ENCODE peak calls at places on chromosomes 7 and 10, in five cellular contexts. H is neural progenitor cell, O is T-helper 1 cell, D is astrocyte of the spinal cord, U is cortex of kidney. R is an unnamed sample.

GRCh38 chr7:74272305-74273038 is 16.7 kb upstream of the CLIP2 start:
- DNase-seq in U (no peak), O (peak), D (peak), H (no peak), R (peak)

GRCh38 chr10:120186506-120186905 is 270.5 kb upstream of the PLPP4 start:
- DNase-seq in H (no peak), O (no peak), U (no peak), D (no peak), R (no peak)

GRCh38 chr10:32271617-32272016 is 75.3 kb downstream of the EPC1 start:
- DNase-seq in O (no peak), D (peak), H (no peak), U (no peak), R (no peak)

GRCh38 chr7:1725766-1726630 is 55.9 kb downstream of the ELFN1 start:
- DNase-seq in O (no peak), H (no peak), D (no peak), U (no peak), R (no peak)

GRCh38 chr7:14309432-14309831 is 320.0 kb upstream of the ETV1 start:
- DNase-seq in O (no peak), H (no peak), D (no peak), U (no peak), R (no peak)

GRCh38 chr10:101602767-101603398 is 14.8 kb downstream of the DPCD start:
- DNase-seq in D (peak), O (peak), H (peak), U (no peak), R (peak)

GRCh38 chr7:131657881-131658280 is 101.5 kb upstream of the PODXL start:
- DNase-seq in U (no peak), D (no peak), O (no peak), H (no peak), R (no peak)

GRCh38 chr10:123966896-123967231 is 75.3 kb upstream of the CPXM2 start:
- DNase-seq in U (no peak), D (no peak), H (no peak), O (no peak), R (no peak)

GRCh38 chr7:7103343-7104313 is 78.7 kb upstream of the C1GALT1 start:
- DNase-seq in O (peak), D (peak), U (no peak), H (peak), R (peak)

GRCh38 chr10:80132299-80133139 is at the start of gene PLAC9:
- DNase-seq in H (peak), D (no peak), U (no peak), O (no peak), R (peak)

R was measured in mesendoderm.